ENCODE peak calls at places on chromosomes 6 and 20, in ten cellular contexts. L is stimulated activated CD4-positive, alpha-beta T cell treated with anti-CD3 and anti-CD28 coated beads, Interleukin-15, amount 100 ng/mL, for 1 hour; N is SK-MEL-5; C is HFFc6; X is AG10803; F is stimulated activated CD8-positive, alpha-beta memory T cell treated with anti-CD3 and anti-CD28 coated beads, Interleukin-2, amount 100 ng/mL, for 1 hour; S is lung; T is lower leg skin; P is AG09319; K is retina. W is an unnamed sample.

GRCh38 chr6:17293395-17293794 is 12.2 kb downstream of the RBM24 start:
- DNase-seq in C (no peak), X (no peak), F (no peak), L (no peak), N (no peak), K (no peak), P (no peak), T (no peak), S (no peak), W (no peak)

GRCh38 chr20:24483435-24484080 is 14.1 kb downstream of the SYNDIG1 start:
- DNase-seq in K (no peak), X (no peak), T (no peak), L (no peak), C (no peak), N (no peak), F (no peak), S (no peak), P (no peak), W (no peak)

GRCh38 chr6:30678964-30679726 is 6.3 kb upstream of the DHX16 start:
- DNase-seq in S (peak), F (peak), T (peak), C (peak), P (no peak), N (peak), L (peak), K (peak), X (peak), W (no peak)

GRCh38 chr6:131038612-131039344 is 24.3 kb downstream of the EPB41L2 start:
- DNase-seq in K (no peak), C (peak), X (peak), P (no peak), S (no peak), L (no peak), N (no peak), F (no peak), T (no peak), W (no peak)

GRCh38 chr6:29909995-29910394 is 32.3 kb upstream of the HLA-A start:
- DNase-seq in X (no peak), F (no peak), K (no peak), C (no peak), L (no peak), T (no peak), S (no peak), N (no peak), P (no peak), W (no peak)

GRCh38 chr6:49406241-49406970 is 56.6 kb downstream of the MMUT start:
- DNase-seq in T (no peak), S (no peak), P (no peak), X (no peak), C (no peak), K (peak), F (no peak), N (no peak), L (no peak), W (no peak)

GRCh38 chr6:37653933-37654565 is 43.6 kb downstream of the MDGA1 start:
- DNase-seq in X (no peak), L (no peak), T (no peak), P (no peak), F (no peak), N (peak), C (peak), S (no peak), K (no peak), W (no peak)

GRCh38 chr6:96836579-96837137 is 619 bp downstream of the GPR63 start:
- DNase-seq in F (no peak), N (peak), X (no peak), T (no peak), L (no peak), P (no peak), S (no peak), K (peak), C (no peak), W (no peak)

GRCh38 chr6:21826031-21826430 is 232.5 kb downstream of the SOX4 start:
- DNase-seq in C (no peak), S (no peak), P (no peak), F (no peak), K (no peak), X (no peak), N (no peak), T (no peak), L (no peak), W (no peak)

W was measured in GM04504.